ENCODE peak calls at places on chromosome 20, in six cellular contexts. One of them, this sample, is unnamed.

GRCh38 chr20:3658708-3659491 is 4.3 kb downstream of the GFRA4 start:
- DNase-seq in stromal cell of bone marrow: no peak
- DNase-seq in immature natural killer cell: no peak
- DNase-seq in Right ventricle myocardium superior: no peak
- DNase-seq in GM04504: no peak
- DNase-seq in breast epithelium: no peak
- DNase-seq in this sample: no peak

GRCh38 chr20:21031666-21032065 is 74.5 kb downstream of the LINC00237 start:
- DNase-seq in stromal cell of bone marrow: no peak
- DNase-seq in breast epithelium: no peak
- DNase-seq in immature natural killer cell: no peak
- DNase-seq in Right ventricle myocardium superior: no peak
- DNase-seq in GM04504: no peak
- DNase-seq in this sample: no peak

GRCh38 chr20:46701556-46701955 is 7.9 kb upstream of the SLC2A10 start:
- DNase-seq in breast epithelium: no peak
- DNase-seq in Right ventricle myocardium superior: no peak
- DNase-seq in immature natural killer cell: no peak
- DNase-seq in stromal cell of bone marrow: no peak
- DNase-seq in GM04504: peak
- DNase-seq in this sample: no peak

GRCh38 chr20:32437391-32438074 is 79.4 kb downstream of the ASXL1 start:
- DNase-seq in Right ventricle myocardium superior: no peak
- DNase-seq in immature natural killer cell: no peak
- DNase-seq in stromal cell of bone marrow: no peak
- DNase-seq in breast epithelium: no peak
- DNase-seq in GM04504: no peak
- DNase-seq in this sample: no peak

GRCh38 chr20:48808382-48809034 is 19.3 kb downstream of the PREX1 start:
- DNase-seq in breast epithelium: no peak
- DNase-seq in Right ventricle myocardium superior: no peak
- DNase-seq in stromal cell of bone marrow: no peak
- DNase-seq in GM04504: no peak
- DNase-seq in immature natural killer cell: no peak
- DNase-seq in this sample: no peak

GRCh38 chr20:717817-718216 is 42.2 kb upstream of the SCRT2 start:
- DNase-seq in stromal cell of bone marrow: no peak
- DNase-seq in breast epithelium: no peak
- DNase-seq in immature natural killer cell: no peak
- DNase-seq in Right ventricle myocardium superior: peak
- DNase-seq in GM04504: no peak
- DNase-seq in this sample: no peak

GRCh38 chr20:63837475-63837874 is 6.4 kb upstream of the ZBTB46 start:
- DNase-seq in Right ventricle myocardium superior: no peak
- DNase-seq in immature natural killer cell: no peak
- DNase-seq in stromal cell of bone marrow: no peak
- DNase-seq in GM04504: no peak
- DNase-seq in breast epithelium: no peak
- DNase-seq in this sample: no peak

GRCh38 chr20:52160805-52161204 is 30.8 kb downstream of the ZFP64 start:
- DNase-seq in breast epithelium: no peak
- DNase-seq in immature natural killer cell: no peak
- DNase-seq in Right ventricle myocardium superior: no peak
- DNase-seq in stromal cell of bone marrow: no peak
- DNase-seq in GM04504: no peak
- DNase-seq in this sample: no peak

GRCh38 chr20:34262488-34263288 is 21.5 kb downstream of the ASIP start:
- DNase-seq in breast epithelium: no peak
- DNase-seq in stromal cell of bone marrow: peak
- DNase-seq in GM04504: no peak
- DNase-seq in immature natural killer cell: no peak
- DNase-seq in Right ventricle myocardium superior: peak
- DNase-seq in this sample: no peak

GRCh38 chr20:58329711-58330110 is 20.2 kb downstream of the RAB22A start:
- DNase-seq in immature natural killer cell: no peak
- DNase-seq in stromal cell of bone marrow: no peak
- DNase-seq in GM04504: no peak
- DNase-seq in Right ventricle myocardium superior: no peak
- DNase-seq in breast epithelium: no peak
- DNase-seq in this sample: no peak

GRCh38 chr20:6530916-6531315 is 236.6 kb upstream of the BMP2 start:
- DNase-seq in Right ventricle myocardium superior: no peak
- DNase-seq in GM04504: no peak
- DNase-seq in breast epithelium: no peak
- DNase-seq in stromal cell of bone marrow: no peak
- DNase-seq in immature natural killer cell: no peak
- DNase-seq in this sample: no peak

GRCh38 chr20:17693534-17694001 is 6.2 kb upstream of the BANF2 start:
- DNase-seq in stromal cell of bone marrow: no peak
- DNase-seq in breast epithelium: no peak
- DNase-seq in immature natural killer cell: no peak
- DNase-seq in GM04504: no peak
- DNase-seq in Right ventricle myocardium superior: no peak
- DNase-seq in this sample: no peak

GRCh38 chr20:54276577-54277169 is 68.8 kb downstream of the PFDN4 start:
- DNase-seq in stromal cell of bone marrow: no peak
- DNase-seq in immature natural killer cell: no peak
- DNase-seq in Right ventricle myocardium superior: no peak
- DNase-seq in GM04504: no peak
- DNase-seq in breast epithelium: no peak
- DNase-seq in this sample: no peak

GRCh38 chr20:23174821-23175220 is 88.7 kb upstream of the CD93 start:
- DNase-seq in stromal cell of bone marrow: no peak
- DNase-seq in GM04504: no peak
- DNase-seq in Right ventricle myocardium superior: no peak
- DNase-seq in immature natural killer cell: no peak
- DNase-seq in breast epithelium: no peak
- DNase-seq in this sample: no peak

GRCh38 chr20:33551778-33552177 is 61.9 kb downstream of the CBFA2T2 start:
- DNase-seq in stromal cell of bone marrow: peak
- DNase-seq in breast epithelium: no peak
- DNase-seq in Right ventricle myocardium superior: no peak
- DNase-seq in GM04504: no peak
- DNase-seq in immature natural killer cell: no peak
- DNase-seq in this sample: no peak

GRCh38 chr20:45911486-45912343 is at the start of gene PLTP:
- DNase-seq in breast epithelium: no peak
- DNase-seq in GM04504: no peak
- DNase-seq in Right ventricle myocardium superior: peak
- DNase-seq in immature natural killer cell: peak
- DNase-seq in stromal cell of bone marrow: no peak
- DNase-seq in this sample: no peak

GRCh38 chr20:35954907-35955251 is 577 bp upstream of the SCAND1 start:
- DNase-seq in immature natural killer cell: peak
- DNase-seq in Right ventricle myocardium superior: no peak
- DNase-seq in stromal cell of bone marrow: no peak
- DNase-seq in breast epithelium: no peak
- DNase-seq in GM04504: no peak
- DNase-seq in this sample: no peak